ENCODE peak calls at places on chromosomes 3 and 15, in nine cellular contexts. One of them, this sample, is unnamed.

GRCh38 chr3:120435621-120436020 is 15.2 kb downstream of the FSTL1 start:
- DNase-seq in A549: peak; percentile 65
- DNase-seq in sigmoid colon: no peak
- DNase-seq in Calu3: peak; percentile 51
- DNase-seq in neural crest cell: no peak
- DNase-seq in H9: no peak
- DNase-seq in HFFc6: peak; percentile 78
- DNase-seq in WTC11: no peak
- DNase-seq in cardiac fibroblast: peak; percentile 82
- DNase-seq in this sample: peak; percentile 73

GRCh38 chr15:77552066-77552465 is 80.6 kb downstream of the LINGO1 start:
- DNase-seq in cardiac fibroblast: no peak
- DNase-seq in Calu3: no peak
- DNase-seq in A549: no peak
- DNase-seq in neural crest cell: no peak
- DNase-seq in HFFc6: no peak
- DNase-seq in H9: no peak
- DNase-seq in WTC11: no peak
- DNase-seq in sigmoid colon: no peak
- DNase-seq in this sample: no peak

GRCh38 chr3:29385056-29385455 is 104.2 kb downstream of the RBMS3 start:
- DNase-seq in neural crest cell: no peak
- DNase-seq in HFFc6: peak; percentile 31
- DNase-seq in sigmoid colon: no peak
- DNase-seq in WTC11: no peak
- DNase-seq in cardiac fibroblast: peak; percentile 75
- DNase-seq in H9: no peak
- DNase-seq in Calu3: no peak
- DNase-seq in A549: no peak
- DNase-seq in this sample: no peak

GRCh38 chr15:93087825-93088199 is 1.2 kb downstream of the RGMA start:
- DNase-seq in H9: peak; percentile 82
- DNase-seq in Calu3: peak; percentile 78
- DNase-seq in A549: peak; percentile 72
- DNase-seq in cardiac fibroblast: peak; percentile 61
- DNase-seq in sigmoid colon: peak; percentile 92
- DNase-seq in WTC11: peak; percentile 85
- DNase-seq in HFFc6: peak; percentile 21
- DNase-seq in neural crest cell: peak; percentile 83
- DNase-seq in this sample: peak; percentile 78

GRCh38 chr3:181860243-181860642 is 148.5 kb downstream of the SOX2 start:
- DNase-seq in WTC11: no peak
- DNase-seq in cardiac fibroblast: no peak
- DNase-seq in HFFc6: no peak
- DNase-seq in H9: no peak
- DNase-seq in A549: no peak
- DNase-seq in Calu3: no peak
- DNase-seq in sigmoid colon: no peak
- DNase-seq in neural crest cell: no peak
- DNase-seq in this sample: no peak

GRCh38 chr3:61924065-61924740 is 362.8 kb downstream of the PTPRG start:
- DNase-seq in HFFc6: no peak
- DNase-seq in H9: no peak
- DNase-seq in sigmoid colon: no peak
- DNase-seq in neural crest cell: no peak
- DNase-seq in cardiac fibroblast: no peak
- DNase-seq in A549: no peak
- DNase-seq in WTC11: no peak
- DNase-seq in Calu3: no peak
- DNase-seq in this sample: no peak

GRCh38 chr3:85360742-85361387 is 402.1 kb downstream of the CADM2 start:
- DNase-seq in A549: peak; percentile 73
- DNase-seq in sigmoid colon: no peak
- DNase-seq in neural crest cell: peak; percentile 36
- DNase-seq in H9: peak; percentile 78
- DNase-seq in cardiac fibroblast: peak; percentile 16
- DNase-seq in Calu3: peak; percentile 70
- DNase-seq in WTC11: peak; percentile 67
- DNase-seq in HFFc6: no peak
- DNase-seq in this sample: peak; percentile 76

GRCh38 chr3:187025656-187026320 is 95.5 kb downstream of the ST6GAL1 start:
- DNase-seq in neural crest cell: no peak
- DNase-seq in HFFc6: no peak
- DNase-seq in Calu3: no peak
- DNase-seq in WTC11: no peak
- DNase-seq in H9: no peak
- DNase-seq in A549: no peak
- DNase-seq in cardiac fibroblast: no peak
- DNase-seq in sigmoid colon: no peak
- DNase-seq in this sample: no peak

GRCh38 chr15:38696120-38696727 is 131.6 kb upstream of the RASGRP1 start:
- DNase-seq in H9: no peak
- DNase-seq in neural crest cell: no peak
- DNase-seq in Calu3: no peak
- DNase-seq in HFFc6: peak; percentile 67
- DNase-seq in WTC11: no peak
- DNase-seq in sigmoid colon: no peak
- DNase-seq in cardiac fibroblast: peak; percentile 36
- DNase-seq in A549: no peak
- DNase-seq in this sample: no peak

GRCh38 chr3:185989511-185989910 is 51.7 kb upstream of the TRA2B start:
- DNase-seq in sigmoid colon: no peak
- DNase-seq in cardiac fibroblast: no peak
- DNase-seq in HFFc6: no peak
- DNase-seq in neural crest cell: no peak
- DNase-seq in A549: no peak
- DNase-seq in Calu3: no peak
- DNase-seq in H9: no peak
- DNase-seq in WTC11: no peak
- DNase-seq in this sample: no peak

GRCh38 chr3:128505771-128506170 is 12.8 kb upstream of the GATA2 start:
- DNase-seq in cardiac fibroblast: peak; percentile 51
- DNase-seq in sigmoid colon: peak; percentile 9
- DNase-seq in WTC11: no peak
- DNase-seq in HFFc6: no peak
- DNase-seq in H9: no peak
- DNase-seq in Calu3: no peak
- DNase-seq in neural crest cell: no peak
- DNase-seq in A549: peak; percentile 31
- DNase-seq in this sample: no peak

GRCh38 chr3:127208483-127209100 is 15.7 kb downstream of the PRR23E start:
- DNase-seq in Calu3: no peak
- DNase-seq in H9: peak; percentile 20
- DNase-seq in sigmoid colon: peak; percentile 46
- DNase-seq in A549: no peak
- DNase-seq in neural crest cell: no peak
- DNase-seq in cardiac fibroblast: no peak
- DNase-seq in WTC11: no peak
- DNase-seq in HFFc6: no peak
- DNase-seq in this sample: no peak

GRCh38 chr15:96553006-96553405 is 222.5 kb downstream of the NR2F2 start:
- DNase-seq in HFFc6: peak; percentile 7
- DNase-seq in A549: no peak
- DNase-seq in cardiac fibroblast: peak; percentile 42
- DNase-seq in Calu3: no peak
- DNase-seq in neural crest cell: no peak
- DNase-seq in WTC11: no peak
- DNase-seq in H9: no peak
- DNase-seq in sigmoid colon: no peak
- DNase-seq in this sample: peak; percentile 70

GRCh38 chr15:69253156-69253555 is 45.6 kb upstream of the PAQR5 start:
- DNase-seq in cardiac fibroblast: peak; percentile 77
- DNase-seq in HFFc6: peak; percentile 86
- DNase-seq in A549: peak; percentile 48
- DNase-seq in sigmoid colon: no peak
- DNase-seq in neural crest cell: no peak
- DNase-seq in WTC11: no peak
- DNase-seq in H9: no peak
- DNase-seq in Calu3: peak; percentile 16
- DNase-seq in this sample: peak; percentile 62

GRCh38 chr3:48248095-48248863 is 7.4 kb downstream of the ZNF589 start:
- DNase-seq in H9: no peak
- DNase-seq in A549: no peak
- DNase-seq in neural crest cell: no peak
- DNase-seq in HFFc6: no peak
- DNase-seq in WTC11: no peak
- DNase-seq in Calu3: no peak
- DNase-seq in cardiac fibroblast: no peak
- DNase-seq in sigmoid colon: peak; percentile 8
- DNase-seq in this sample: no peak

GRCh38 chr3:140093742-140094141 is 158.8 kb downstream of the CLSTN2 start:
- DNase-seq in sigmoid colon: peak; percentile 89
- DNase-seq in H9: no peak
- DNase-seq in neural crest cell: no peak
- DNase-seq in Calu3: peak; percentile 37
- DNase-seq in A549: no peak
- DNase-seq in cardiac fibroblast: peak; percentile 62
- DNase-seq in HFFc6: no peak
- DNase-seq in WTC11: no peak
- DNase-seq in this sample: peak; percentile 53

GRCh38 chr3:59308001-59308400 is 258.2 kb upstream of the CFAP20DC start:
- DNase-seq in H9: no peak
- DNase-seq in A549: no peak
- DNase-seq in WTC11: no peak
- DNase-seq in neural crest cell: no peak
- DNase-seq in sigmoid colon: no peak
- DNase-seq in cardiac fibroblast: no peak
- DNase-seq in Calu3: no peak
- DNase-seq in HFFc6: no peak
- DNase-seq in this sample: peak; percentile 56

GRCh38 chr3:59310736-59311135 is 260.9 kb upstream of the CFAP20DC start:
- DNase-seq in Calu3: no peak
- DNase-seq in neural crest cell: no peak
- DNase-seq in H9: no peak
- DNase-seq in WTC11: no peak
- DNase-seq in cardiac fibroblast: no peak
- DNase-seq in HFFc6: no peak
- DNase-seq in A549: no peak
- DNase-seq in sigmoid colon: no peak
- DNase-seq in this sample: peak; percentile 29

GRCh38 chr3:59317386-59317785 is 267.6 kb upstream of the CFAP20DC start:
- DNase-seq in Calu3: no peak
- DNase-seq in H9: no peak
- DNase-seq in A549: no peak
- DNase-seq in cardiac fibroblast: no peak
- DNase-seq in WTC11: no peak
- DNase-seq in sigmoid colon: no peak
- DNase-seq in neural crest cell: no peak
- DNase-seq in HFFc6: no peak
- DNase-seq in this sample: peak; percentile 26

GRCh38 chr3:59308684-59309083 is 258.9 kb upstream of the CFAP20DC start:
- DNase-seq in HFFc6: no peak
- DNase-seq in sigmoid colon: no peak
- DNase-seq in Calu3: no peak
- DNase-seq in H9: no peak
- DNase-seq in neural crest cell: no peak
- DNase-seq in WTC11: peak; percentile 15
- DNase-seq in A549: no peak
- DNase-seq in cardiac fibroblast: no peak
- DNase-seq in this sample: no peak

GRCh38 chr3:59313365-59313764 is 263.5 kb upstream of the CFAP20DC start:
- DNase-seq in cardiac fibroblast: peak; percentile 49
- DNase-seq in A549: peak; percentile 21
- DNase-seq in HFFc6: no peak
- DNase-seq in H9: peak; percentile 72
- DNase-seq in sigmoid colon: no peak
- DNase-seq in WTC11: peak; percentile 68
- DNase-seq in neural crest cell: peak; percentile 27
- DNase-seq in Calu3: peak; percentile 16
- DNase-seq in this sample: peak; percentile 68
- TF ChIP-seq CTCF in cardiac fibroblast: peak; percentile 54
- TF ChIP-seq CTCF in A549: no peak
- TF ChIP-seq CTCF in HFFc6: peak; percentile 34
- TF ChIP-seq CTCF in H9: peak; percentile 72
- TF ChIP-seq CTCF in sigmoid colon: no peak
- TF ChIP-seq CTCF in WTC11: peak; percentile 24
- TF ChIP-seq CTCF in neural crest cell: peak; percentile 53
- TF ChIP-seq CTCF in Calu3: no peak
- TF ChIP-seq CTCF in this sample: peak; percentile 71

DNA sequence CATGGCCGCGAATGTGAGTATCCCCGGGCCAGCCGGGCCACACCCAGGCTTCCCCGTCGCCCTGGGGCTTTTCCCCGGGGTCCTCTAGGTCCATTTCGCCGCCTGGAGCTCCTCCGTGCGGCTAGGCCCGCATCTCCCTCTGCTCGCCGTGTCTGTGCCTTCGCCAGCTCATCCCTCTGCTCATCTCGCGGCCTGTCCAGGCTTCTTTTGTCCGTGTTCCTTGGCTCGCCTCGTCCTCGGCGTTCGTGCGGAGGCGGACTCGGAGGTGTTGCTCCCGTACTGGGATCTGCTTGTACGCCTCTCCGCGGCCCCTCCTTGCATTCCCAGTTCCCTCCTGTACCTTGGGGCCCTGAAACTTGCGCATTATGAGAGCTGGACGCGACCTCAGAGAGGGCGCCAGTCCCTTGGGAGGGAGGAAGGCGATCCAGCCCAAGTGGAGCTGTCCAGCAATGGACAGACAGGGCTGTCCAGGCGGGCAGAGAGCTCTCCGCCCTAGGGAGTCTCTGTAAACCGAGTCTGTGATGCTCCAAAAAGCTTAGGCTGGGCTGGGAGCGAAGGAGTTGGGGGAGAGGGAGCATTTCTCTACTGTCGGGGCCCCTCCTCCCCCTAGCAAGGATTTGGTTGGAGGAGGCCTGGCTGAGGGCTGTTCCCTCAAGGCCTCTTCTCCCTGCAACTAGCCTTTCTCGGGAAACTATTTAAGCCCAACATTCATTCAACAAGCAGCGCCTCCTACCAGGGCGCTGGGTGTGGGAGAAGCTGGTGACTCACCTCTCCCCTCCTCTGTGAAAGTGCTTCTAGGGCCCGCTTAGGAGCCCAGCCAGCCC is 553 bp downstream of the TMEM43 start:
- DNase-seq in Calu3: peak; percentile 73
- DNase-seq in H9: peak; percentile 80
- DNase-seq in neural crest cell: no peak
- DNase-seq in WTC11: peak; percentile 48
- DNase-seq in cardiac fibroblast: peak; percentile 95
- DNase-seq in HFFc6: peak; percentile 95
- DNase-seq in sigmoid colon: peak; percentile 88
- DNase-seq in A549: peak; percentile 83
- DNase-seq in this sample: peak; percentile 96
- TF ChIP-seq CTCF in Calu3: no peak
- TF ChIP-seq CTCF in H9: no peak
- TF ChIP-seq CTCF in neural crest cell: peak; percentile 28
- TF ChIP-seq CTCF in WTC11: no peak
- TF ChIP-seq CTCF in cardiac fibroblast: no peak
- TF ChIP-seq CTCF in HFFc6: no peak
- TF ChIP-seq CTCF in sigmoid colon: no peak
- TF ChIP-seq CTCF in A549: no peak
- TF ChIP-seq CTCF in this sample: peak; percentile 42

GRCh38 chr3:72265661-72266370 is 480.9 kb upstream of the PROK2 start:
- DNase-seq in sigmoid colon: no peak
- DNase-seq in WTC11: no peak
- DNase-seq in A549: no peak
- DNase-seq in Calu3: no peak
- DNase-seq in H9: no peak
- DNase-seq in cardiac fibroblast: no peak
- DNase-seq in HFFc6: no peak
- DNase-seq in neural crest cell: no peak
- DNase-seq in this sample: no peak
- TF ChIP-seq CTCF in sigmoid colon: no peak
- TF ChIP-seq CTCF in WTC11: no peak
- TF ChIP-seq CTCF in A549: no peak
- TF ChIP-seq CTCF in Calu3: no peak
- TF ChIP-seq CTCF in H9: no peak
- TF ChIP-seq CTCF in cardiac fibroblast: no peak
- TF ChIP-seq CTCF in HFFc6: no peak
- TF ChIP-seq CTCF in neural crest cell: no peak
- TF ChIP-seq CTCF in this sample: no peak

GRCh38 chr15:45134682-45135604 is 5.1 kb downstream of the DUOX1 start:
- DNase-seq in A549: no peak
- DNase-seq in cardiac fibroblast: no peak
- DNase-seq in neural crest cell: no peak
- DNase-seq in sigmoid colon: no peak
- DNase-seq in WTC11: peak; percentile 60
- DNase-seq in Calu3: peak; percentile 46
- DNase-seq in H9: peak; percentile 57
- DNase-seq in HFFc6: no peak
- DNase-seq in this sample: no peak
- TF ChIP-seq CTCF in A549: no peak
- TF ChIP-seq CTCF in cardiac fibroblast: no peak
- TF ChIP-seq CTCF in neural crest cell: no peak
- TF ChIP-seq CTCF in sigmoid colon: no peak
- TF ChIP-seq CTCF in WTC11: no peak
- TF ChIP-seq CTCF in Calu3: no peak
- TF ChIP-seq CTCF in H9: peak; percentile 38
- TF ChIP-seq CTCF in HFFc6: no peak
- TF ChIP-seq CTCF in this sample: no peak

This sample was measured in epithelial cell of esophagus.